ENCODE peak calls at places on chromosomes 7 and 10, in five cellular contexts. Y is uterus; N is gastrocnemius medialis; B is aorta; S is naive thymus-derived CD4-positive, alpha-beta T cell. Z is an unnamed sample.

GRCh38 chr7:3154317-3154716 is 110.7 kb upstream of the CARD11 start:
- DNase-seq in Y (no peak), N (no peak), B (peak; percentile 51), S (no peak), Z (no peak)

GRCh38 chr7:48875300-48875916 is 48.9 kb upstream of the CDC14C start:
- DNase-seq in Y (no peak), N (no peak), B (no peak), S (no peak), Z (no peak)

GRCh38 chr10:1206101-1206500 is 149.9 kb downstream of the WDR37 start:
- DNase-seq in Y (no peak), N (no peak), B (no peak), S (no peak), Z (no peak)

GRCh38 chr7:134083766-134084487 is 43.2 kb upstream of the LRGUK start:
- DNase-seq in Y (no peak), N (no peak), B (no peak), S (no peak), Z (no peak)

GRCh38 chr10:86176850-86177249 is 189.7 kb downstream of the GRID1 start:
- DNase-seq in Y (no peak), N (no peak), B (peak; percentile 51), S (no peak), Z (no peak)

GRCh38 chr7:89334785-89335184 is 539.2 kb upstream of the TEX47 start:
- DNase-seq in Y (no peak), N (no peak), B (no peak), S (no peak), Z (no peak)

GRCh38 chr7:130921391-130922180 is 187.6 kb upstream of the KLF14 start:
- DNase-seq in Y (no peak), N (peak; percentile 83), B (peak; percentile 85), S (no peak), Z (no peak)

GRCh38 chr10:73819513-73820093 is 8.2 kb upstream of the NDST2 start:
- DNase-seq in Y (no peak), N (peak; percentile 82), B (no peak), S (no peak), Z (no peak)

GRCh38 chr10:119378737-119379067 is 163.8 kb downstream of the RGS10 start:
- DNase-seq in Y (no peak), N (peak; percentile 96), B (no peak), S (no peak), Z (no peak)

GRCh38 chr10:7950981-7951847 is 103.3 kb upstream of the GATA3 start:
- DNase-seq in Y (no peak), N (no peak), B (no peak), S (no peak), Z (no peak)

GRCh38 chr10:77919713-77920108 is 6.8 kb downstream of the DLG5 start:
- DNase-seq in Y (no peak), N (no peak), B (no peak), S (no peak), Z (no peak)

GRCh38 chr7:20064974-20065862 is 152.0 kb downstream of the MACC1 start:
- DNase-seq in Y (peak; percentile 27), N (no peak), B (no peak), S (no peak), Z (no peak)

GRCh38 chr7:152137476-152138025 is 112.1 kb downstream of the GALNT11 start:
- DNase-seq in Y (no peak), N (no peak), B (no peak), S (no peak), Z (no peak)

GRCh38 chr7:5248201-5248885 is 34.4 kb upstream of the SLC29A4 start:
- DNase-seq in Y (peak; percentile 71), N (no peak), B (peak; percentile 80), S (no peak), Z (no peak)

GRCh38 chr7:43652364-43652763 is 69.5 kb downstream of the STK17A start:
- DNase-seq in Y (no peak), N (no peak), B (no peak), S (no peak), Z (no peak)

GRCh38 chr7:29479606-29480200 is 83.9 kb upstream of the PRR15 start:
- DNase-seq in Y (peak; percentile 36), N (no peak), B (no peak), S (no peak), Z (no peak)

GRCh38 chr10:79981356-79981672 is 32.4 kb upstream of the SFTPD start:
- DNase-seq in Y (peak; percentile 35), N (no peak), B (no peak), S (no peak), Z (no peak)

GRCh38 chr7:4140933-4141332 is 541.2 kb upstream of the FOXK1 start:
- DNase-seq in Y (no peak), N (no peak), B (no peak), S (no peak), Z (no peak)

GRCh38 chr7:19470031-19470430 is 238.8 kb downstream of the POLR1F start:
- DNase-seq in Y (no peak), N (no peak), B (no peak), S (no peak), Z (no peak)

GRCh38 chr7:105261689-105262088 is 127.0 kb downstream of the SRPK2 start:
- DNase-seq in Y (no peak), N (peak; percentile 62), B (no peak), S (no peak), Z (no peak)

GRCh38 chr7:55250313-55250712 is 114.8 kb upstream of the LANCL2 start:
- DNase-seq in Y (no peak), N (no peak), B (no peak), S (no peak), Z (no peak)

GRCh38 chr10:131233611-131234258 is 77.8 kb downstream of the TCERG1L start:
- DNase-seq in Y (no peak), N (no peak), B (no peak), S (no peak), Z (no peak)

GRCh38 chr10:103451091-103451801 is 924 bp downstream of the CALHM2 start:
- DNase-seq in Y (peak; percentile 79), N (peak; percentile 51), B (peak; percentile 92), S (peak; percentile 44), Z (peak; percentile 45)

GRCh38 chr7:137930616-137931015 is 71.3 kb downstream of the CREB3L2 start:
- DNase-seq in Y (no peak), N (no peak), B (no peak), S (no peak), Z (no peak)

GRCh38 chr7:18684899-18685298 is 189.3 kb downstream of the HDAC9 start:
- DNase-seq in Y (no peak), N (no peak), B (no peak), S (no peak), Z (no peak)

GRCh38 chr10:11895598-11895997 is 72.4 kb downstream of the PROSER2 start:
- DNase-seq in Y (no peak), N (no peak), B (no peak), S (no peak), Z (no peak)

GRCh38 chr7:16817536-16817935 is 12.7 kb upstream of the AGR2 start:
- DNase-seq in Y (no peak), N (no peak), B (no peak), S (no peak), Z (no peak)

GRCh38 chr10:5433182-5433581 is 20.8 kb downstream of the NET1 start:
- DNase-seq in Y (no peak), N (no peak), B (no peak), S (no peak), Z (no peak)
- H3K27ac ChIP-seq in Y (no peak overlapping the region), N (no peak overlapping the region), B (no peak overlapping the region), S (no peak overlapping the region), Z (no peak overlapping the region)

DNA sequence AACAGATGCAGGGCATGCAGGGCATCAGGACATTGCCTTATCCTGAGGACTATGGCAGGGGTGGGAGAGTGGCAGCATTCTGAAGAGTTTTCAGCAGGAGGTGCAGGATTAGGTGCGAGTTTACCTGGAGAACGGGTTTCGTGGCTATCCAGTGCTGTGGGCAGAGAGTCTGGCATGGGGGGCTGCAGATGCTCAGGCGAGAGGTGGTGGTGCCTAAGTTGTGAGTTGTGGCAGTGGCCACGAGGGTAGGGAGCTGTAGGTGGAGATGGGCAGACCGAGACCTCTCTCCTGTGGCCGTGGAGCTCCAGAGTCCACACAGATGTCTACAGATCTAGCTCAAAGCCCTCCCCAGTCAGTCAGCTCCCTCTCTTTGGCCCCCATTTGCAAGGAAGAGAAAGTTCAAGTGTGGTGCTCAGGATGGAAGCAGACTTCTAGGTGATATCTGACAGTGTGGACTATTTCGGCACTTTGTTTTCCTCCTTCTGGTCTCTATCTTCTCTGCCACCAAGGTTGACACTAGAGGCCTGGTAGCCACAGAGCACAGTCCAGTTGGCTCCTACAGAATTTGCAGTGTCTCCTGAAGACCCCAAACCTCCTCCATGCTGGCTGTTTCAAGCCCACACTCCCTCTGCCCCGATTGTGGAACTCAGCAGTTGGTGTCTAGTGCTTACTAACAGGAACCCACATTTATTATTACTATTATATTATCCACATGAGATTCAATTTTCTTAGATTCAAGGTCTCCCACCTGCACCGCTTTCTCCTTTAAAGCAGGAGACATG is 955.7 kb upstream of the ZNF722 start:
- DNase-seq in Y (no peak), N (no peak), B (no peak), S (no peak), Z (no peak)
- H3K9me3 ChIP-seq in Y (no peaks in the 10 kb centered on the region), N (no peaks in the 10 kb centered on the region), B (no peaks in the 10 kb centered on the region), S (no peaks in the 10 kb centered on the region), Z (no peaks in the 10 kb centered on the region)

GRCh38 chr10:84195044-84195830 is 900 bp downstream of the CDHR1 start:
- DNase-seq in Y (no peak), N (no peak), B (no peak), S (no peak), Z (no peak)

GRCh38 chr10:84196083-84196482 is 1.7 kb downstream of the CDHR1 start:
- DNase-seq in Y (no peak), N (no peak), B (peak; percentile 21), S (no peak), Z (no peak)

GRCh38 chr10:84193846-84194423 is 402 bp upstream of the CDHR1 start:
- DNase-seq in Y (no peak), N (no peak), B (no peak), S (no peak), Z (no peak)

GRCh38 chr10:84193327-84193726 is 1.0 kb upstream of the CDHR1 start:
- DNase-seq in Y (no peak), N (no peak), B (no peak), S (no peak), Z (no peak)

GRCh38 chr10:84194424-84195043 is at the start of gene CDHR1:
- DNase-seq in Y (no peak), N (no peak), B (no peak), S (peak; percentile 17), Z (peak; percentile 31)
- H3K4me3 ChIP-seq in Y (no peak within 1 kb of the TSS), N (peak within 1 kb of the TSS; percentile 28), B (peak within 1 kb of the TSS; percentile 55), S (peak within 1 kb of the TSS; percentile 52), Z (peak within 1 kb of the TSS; percentile 43)

GRCh38 chr10:24467094-24467493 is 256.6 kb downstream of the ARHGAP21 start:
- DNase-seq in Y (no peak), N (no peak), B (no peak), S (no peak), Z (no peak)

GRCh38 chr10:24467605-24468004 is 256.1 kb downstream of the ARHGAP21 start:
- DNase-seq in Y (no peak), N (no peak), B (no peak), S (no peak), Z (no peak)

GRCh38 chr10:24465899-24466615 is 257.1 kb downstream of the KIAA1217 start:
- DNase-seq in Y (no peak), N (peak; percentile 53), B (no peak), S (no peak), Z (no peak)

GRCh38 chr10:24465124-24465874 is 256.4 kb downstream of the KIAA1217 start:
- DNase-seq in Y (no peak), N (no peak), B (no peak), S (no peak), Z (no peak)

DNA sequence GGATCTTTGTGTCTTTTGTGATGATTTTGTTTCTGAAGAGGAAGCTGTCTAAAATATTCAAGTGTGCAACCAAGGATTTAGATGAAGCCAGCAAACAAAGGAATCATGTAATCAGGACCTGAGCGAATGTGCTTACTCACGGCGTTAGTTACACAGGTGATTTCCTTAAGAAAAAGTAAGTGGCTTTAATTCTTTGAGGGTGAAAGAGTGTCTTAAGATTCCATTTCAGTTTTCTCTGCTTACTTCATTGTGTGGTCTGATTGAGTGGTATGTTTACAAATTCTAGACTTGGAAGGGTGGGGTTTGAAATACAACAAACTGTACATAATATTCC is 257.1 kb downstream of the ARHGAP21 start:
- DNase-seq in Y (no peak), N (no peak), B (no peak), S (no peak), Z (no peak)
- H3K27ac ChIP-seq in Y (no peak overlapping the region), N (peak overlapping the region; percentile 69), B (no peak overlapping the region), S (no peak overlapping the region), Z (no peak overlapping the region)